ENCODE peak calls at places on chromosome 12, in four cellular contexts. P, S, Z and U are unnamed samples.

GRCh38 chr12:60335765-60336164 is 739.9 kb downstream of the SLC16A7 start:
- DNase-seq in S (no peak), P (no peak), Z (peak), U (no peak)

GRCh38 chr12:28415755-28416154 is 225.5 kb downstream of the CCDC91 start:
- DNase-seq in Z (peak), P (no peak), S (no peak), U (no peak)

GRCh38 chr12:122887817-122888212 is 8.1 kb downstream of the VPS37B start:
- DNase-seq in S (no peak), Z (no peak), P (no peak), U (no peak)

GRCh38 chr12:93145086-93145485 is 216.0 kb upstream of the EEA1 start:
- DNase-seq in S (no peak), Z (no peak), P (no peak), U (no peak)

GRCh38 chr12:48814313-48815280 is 3.7 kb upstream of the CACNB3 start:
- DNase-seq in P (peak), Z (no peak), S (no peak), U (no peak)

GRCh38 chr12:39294712-39295111 is 148.2 kb downstream of the KIF21A start:
- DNase-seq in Z (no peak), P (no peak), S (no peak), U (no peak)

GRCh38 chr12:30414507-30414906 is 281.2 kb downstream of the IPO8 start:
- DNase-seq in P (no peak), S (no peak), Z (no peak), U (no peak)

GRCh38 chr12:49049566-49050224 is 10.9 kb downstream of the KMT2D start:
- DNase-seq in Z (peak), S (no peak), P (no peak), U (no peak)

GRCh38 chr12:3308063-3308462 is 182.9 kb upstream of the PRMT8 start:
- DNase-seq in P (no peak), S (no peak), Z (no peak), U (no peak)